ENCODE peak calls at places on chromosomes 16 and 17, in five cellular contexts. S, Y, K, D and C are unnamed samples.

GRCh38 chr16:78415669-78416068 is 316.2 kb downstream of the WWOX start:
- DNase-seq in S (no peak), Y (no peak), K (no peak), D (no peak), C (no peak)

GRCh38 chr17:61474235-61474927 is 22.2 kb downstream of the TBX4 start:
- DNase-seq in S (no peak), Y (no peak), K (no peak), D (no peak), C (no peak)

GRCh38 chr17:36945160-36945559 is 3.6 kb upstream of the AATF start:
- DNase-seq in S (no peak), Y (no peak), K (no peak), D (no peak), C (no peak)

GRCh38 chr16:68901910-68902309 is 58.6 kb downstream of the TANGO6 start:
- DNase-seq in S (no peak), Y (no peak), K (no peak), D (no peak), C (peak; percentile 47)

GRCh38 chr17:15288859-15289258 is 23.7 kb upstream of the PMP22 start:
- DNase-seq in S (no peak), Y (no peak), K (no peak), D (no peak), C (no peak)

GRCh38 chr17:80598813-80599545 is 54.3 kb downstream of the RPTOR start:
- DNase-seq in S (no peak), Y (no peak), K (no peak), D (no peak), C (peak; percentile 12)

GRCh38 chr16:48561960-48562393 is 48.0 kb downstream of the N4BP1 start:
- DNase-seq in S (no peak), Y (no peak), K (no peak), D (no peak), C (no peak)

GRCh38 chr16:74026373-74027281 is 270.0 kb upstream of the PSMD7 start:
- DNase-seq in S (no peak), Y (no peak), K (no peak), D (no peak), C (no peak)

GRCh38 chr16:19437280-19437679 is 19.6 kb downstream of the TMC5 start:
- DNase-seq in S (no peak), Y (no peak), K (no peak), D (no peak), C (no peak)

GRCh38 chr17:60506312-60506711 is 19.7 kb downstream of the APPBP2 start:
- DNase-seq in S (no peak), Y (no peak), K (no peak), D (no peak), C (no peak)

GRCh38 chr16:75433732-75434413 is 570 bp upstream of the CFDP1 start:
- DNase-seq in S (peak; percentile 62), Y (peak; percentile 66), K (peak; percentile 83), D (peak; percentile 58), C (peak; percentile 95)

GRCh38 chr17:68719431-68719830 is 118.3 kb upstream of the FAM20A start:
- DNase-seq in S (no peak), Y (no peak), K (no peak), D (no peak), C (no peak)

GRCh38 chr17:66353937-66354401 is 51.6 kb downstream of the PRKCA start:
- DNase-seq in S (no peak), Y (no peak), K (no peak), D (no peak), C (no peak)

GRCh38 chr17:1779571-1780074 is 17.8 kb downstream of the SERPINF1 start:
- DNase-seq in S (peak; percentile 78), Y (no peak), K (no peak), D (no peak), C (no peak)

GRCh38 chr16:83023640-83024039 is 396.9 kb downstream of the CDH13 start:
- DNase-seq in S (no peak), Y (no peak), K (no peak), D (no peak), C (no peak)

GRCh38 chr16:13083687-13084086 is 182.3 kb downstream of the SHISA9 start:
- DNase-seq in S (no peak), Y (no peak), K (no peak), D (no peak), C (no peak)

GRCh38 chr16:85457366-85457765 is 155.8 kb upstream of the GSE1 start:
- DNase-seq in S (no peak), Y (no peak), K (no peak), D (no peak), C (no peak)

GRCh38 chr17:80822700-80823410 is 168.8 kb upstream of the CHMP6 start:
- DNase-seq in S (peak; percentile 35), Y (no peak), K (no peak), D (no peak), C (no peak)

GRCh38 chr17:80991645-80992076 is at the start of gene CHMP6:
- DNase-seq in S (no peak), Y (peak; percentile 62), K (peak; percentile 95), D (peak; percentile 66), C (peak; percentile 45)

GRCh38 chr16:50802000-50802399 is 60.1 kb downstream of the CYLD start:
- DNase-seq in S (no peak), Y (no peak), K (no peak), D (no peak), C (no peak)